ENCODE peak calls at places on chromosomes 6 and 20, in six cellular contexts. B is cardiac fibroblast, V is psoas muscle, L is cardiac muscle cell, D is fibroblast of lung, G is AG04450. X is an unnamed sample.

GRCh38 chr6:90238663-90239542 is 57.7 kb downstream of the BACH2 start:
- DNase-seq in B (no peak), V (no peak), L (no peak), D (no peak), G (no peak), X (no peak)

GRCh38 chr6:88679841-88680240 is 283.6 kb downstream of the RNGTT start:
- DNase-seq in B (no peak), V (no peak), L (no peak), D (no peak), G (no peak), X (no peak)

GRCh38 chr6:5302995-5303622 is 41.8 kb downstream of the FARS2 start:
- DNase-seq in B (peak), V (peak), L (peak), D (peak), G (no peak), X (peak)

GRCh38 chr20:50865114-50865513 is 66.1 kb downstream of the ADNP start:
- DNase-seq in B (no peak), V (no peak), L (no peak), D (no peak), G (no peak), X (no peak)

GRCh38 chr20:4026093-4026601 is 10.8 kb upstream of the RNF24 start:
- DNase-seq in B (peak), V (no peak), L (peak), D (peak), G (peak), X (no peak)

GRCh38 chr20:2687514-2687913 is 5.1 kb upstream of the EBF4 start:
- DNase-seq in B (no peak), V (no peak), L (no peak), D (no peak), G (no peak), X (no peak)

GRCh38 chr6:161882196-161882595 is 608.3 kb upstream of the AGPAT4 start:
- DNase-seq in B (no peak), V (no peak), L (no peak), D (no peak), G (no peak), X (no peak)

GRCh38 chr6:33015798-33016197 is 6.4 kb upstream of the HLA-DOA start:
- DNase-seq in B (no peak), V (no peak), L (no peak), D (no peak), G (no peak), X (no peak)

GRCh38 chr20:58328836-58329235 is 19.3 kb downstream of the RAB22A start:
- DNase-seq in B (no peak), V (no peak), L (no peak), D (peak), G (no peak), X (no peak)

GRCh38 chr6:6557504-6557839 is 31.0 kb upstream of the LY86 start:
- DNase-seq in B (no peak), V (no peak), L (no peak), D (no peak), G (no peak), X (no peak)

GRCh38 chr6:6556162-6556737 is 32.3 kb upstream of the LY86 start:
- DNase-seq in B (no peak), V (no peak), L (peak), D (no peak), G (no peak), X (no peak)

GRCh38 chr6:6559994-6560393 is 28.5 kb upstream of the LY86 start:
- DNase-seq in B (no peak), V (no peak), L (no peak), D (no peak), G (no peak), X (no peak)

GRCh38 chr6:6557871-6558270 is 30.6 kb upstream of the LY86 start:
- DNase-seq in B (no peak), V (no peak), L (peak), D (no peak), G (no peak), X (no peak)

DNA sequence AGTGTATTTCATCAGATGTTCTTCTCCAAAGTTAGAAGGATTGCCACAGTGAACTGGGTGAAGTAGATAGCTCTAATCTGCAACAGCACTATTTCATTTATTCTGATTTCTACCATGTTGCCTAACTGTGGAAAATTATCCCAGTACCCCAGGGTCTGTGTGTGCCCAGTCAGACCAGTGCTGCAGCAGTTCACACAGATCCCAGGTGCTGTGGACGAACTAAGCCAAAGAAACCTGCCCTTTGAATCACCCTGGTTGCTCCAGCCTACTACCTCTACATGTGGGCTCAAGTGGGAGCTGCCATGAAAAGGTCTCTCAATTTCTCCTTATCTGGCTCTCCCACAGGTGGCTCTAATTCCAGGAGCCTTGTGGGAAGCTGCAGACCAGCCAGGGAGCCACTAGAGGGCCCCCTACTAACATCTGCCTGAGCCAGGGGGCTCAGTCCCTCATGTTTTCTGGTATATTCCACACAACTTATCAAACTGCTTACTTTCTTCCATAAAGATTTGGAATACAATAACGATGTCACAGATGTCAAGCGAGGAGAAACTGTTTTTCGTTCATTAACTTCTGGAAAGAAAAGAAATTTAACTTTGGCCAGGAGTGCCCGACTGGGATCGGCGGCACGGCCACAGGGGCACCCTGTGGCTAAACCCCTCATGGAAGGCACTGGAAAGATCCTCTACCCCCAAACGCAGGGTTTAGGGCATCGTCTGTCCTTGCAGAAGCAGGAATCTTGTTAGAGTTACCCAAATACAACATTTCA is 31.6 kb upstream of the LY86 start:
- DNase-seq in B (peak), V (no peak), L (peak), D (no peak), G (no peak), X (peak)
- TF ChIP-seq CTCF in B (peak), V (peak), L (peak), D (peak), G (peak), X (peak)

DNA sequence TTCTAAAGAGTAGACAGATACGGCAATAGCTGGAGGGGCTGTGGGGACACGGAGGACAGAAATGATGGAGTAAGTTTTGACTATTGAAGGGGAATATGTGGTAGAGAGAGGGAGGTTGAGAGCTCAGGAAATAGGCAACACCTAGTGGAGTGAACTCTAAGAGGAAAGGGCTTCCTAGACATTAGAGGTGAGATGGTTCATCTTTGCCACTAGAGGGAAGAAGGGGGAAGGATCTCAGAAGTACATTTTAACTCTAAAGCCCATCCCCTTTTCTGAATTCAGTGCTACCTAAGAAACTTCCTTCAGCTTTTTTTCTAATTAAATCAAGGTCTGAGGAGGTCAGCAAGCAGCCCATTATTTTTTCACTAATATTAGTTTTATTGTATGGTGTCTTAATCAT is 689.4 kb upstream of the MAP3K7 start:
- DNase-seq in B (no peak), V (no peak), L (no peak), D (peak), G (no peak), X (no peak)
- TF ChIP-seq CTCF in B (no peak), V (no peak), L (no peak), D (no peak), G (peak), X (peak)

GRCh38 chr6:13336553-13336952 is 8.2 kb upstream of the TBC1D7 start:
- DNase-seq in B (peak), V (peak), L (peak), D (peak), G (peak), X (peak)
- TF ChIP-seq CTCF in B (peak), V (peak), L (peak), D (peak), G (peak), X (peak)

DNA sequence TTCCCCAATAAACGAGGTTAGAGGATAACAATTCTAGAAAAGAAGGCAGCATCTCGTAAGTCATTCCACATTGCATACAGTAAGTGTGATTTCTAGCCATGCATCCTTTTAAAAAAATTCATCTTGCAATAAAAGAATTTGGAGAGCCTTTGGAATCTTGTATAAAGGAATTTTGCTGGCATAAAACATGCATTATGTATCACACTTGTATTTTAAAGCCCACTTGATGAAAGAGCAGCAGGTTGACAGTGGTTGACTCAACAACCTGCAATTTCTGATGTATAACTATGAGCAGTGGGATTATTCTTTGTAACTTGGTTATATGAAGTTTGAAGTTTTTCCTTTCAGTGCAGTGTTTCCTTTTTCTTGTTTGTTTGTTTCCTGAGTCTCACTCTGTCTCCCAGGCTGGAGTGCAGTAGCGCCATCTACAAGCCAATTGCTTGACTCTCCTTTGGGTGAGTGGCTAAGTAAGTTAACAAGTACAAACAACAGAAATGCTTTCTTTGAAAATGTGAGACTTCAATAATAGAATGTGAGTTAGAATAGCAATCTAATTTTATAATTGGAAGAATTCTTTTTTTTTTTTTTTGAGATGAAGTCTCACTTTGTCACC is 39.9 kb downstream of the JARID2 start:
- DNase-seq in B (no peak), V (no peak), L (no peak), D (peak), G (no peak), X (no peak)
- TF ChIP-seq CTCF in B (peak), V (no peak), L (peak), D (no peak), G (no peak), X (peak)

DNA sequence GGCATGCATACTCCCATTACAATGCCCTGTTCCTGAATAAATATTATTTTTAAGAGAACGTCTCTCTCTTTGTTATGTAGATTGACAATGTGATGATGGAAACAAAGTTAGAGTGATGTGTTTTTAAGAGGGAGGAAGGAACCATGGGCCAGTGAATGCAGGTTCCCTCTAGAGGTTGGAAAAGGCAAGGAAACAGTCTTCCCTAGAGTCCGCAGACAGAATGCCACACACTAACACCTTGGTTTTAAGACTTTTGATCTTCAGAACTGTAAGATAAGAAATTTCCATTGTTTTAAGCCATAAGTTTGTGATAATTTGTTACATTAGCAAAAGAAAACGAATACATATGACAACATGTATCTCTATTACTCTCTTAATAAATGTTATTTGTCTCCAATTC is 4.7 kb upstream of the CENPW start:
- DNase-seq in B (no peak), V (no peak), L (no peak), D (no peak), G (no peak), X (no peak)
- TF ChIP-seq CTCF in B (no peak), V (no peak), L (peak), D (peak), G (peak), X (no peak)